ENCODE peak calls at places on chromosome 14, in eight cellular contexts. M is stimulated activated CD8-positive, alpha-beta memory T cell treated with anti-CD3 and anti-CD28 coated beads, Interleukin-7, amount 100 ng/mL, for 1 hour; X is ELR; O is myocyte; S is DND-41; Y is pulmonary artery endothelial cell; E is mesothelial cell of epicardium; J is AG08396. H is an unnamed sample.

GRCh38 chr14:91144425-91145145 is 30.7 kb downstream of the DGLUCY start:
- DNase-seq in X (peak), J (peak), M (no peak), S (no peak), O (no peak), E (no peak), Y (peak), H (peak)

GRCh38 chr14:94158239-94158888 is 15.8 kb upstream of the PPP4R4 start:
- DNase-seq in M (no peak), S (no peak), Y (no peak), O (no peak), E (no peak), J (no peak), X (no peak), H (peak)

GRCh38 chr14:30375280-30375892 is 183.6 kb upstream of the G2E3 start:
- DNase-seq in J (peak), S (peak), O (peak), E (peak), X (peak), Y (peak), M (peak), H (peak)

GRCh38 chr14:67435603-67436002 is 23.6 kb upstream of the PLEK2 start:
- DNase-seq in Y (no peak), X (no peak), E (no peak), O (no peak), S (no peak), J (no peak), M (no peak), H (no peak)

GRCh38 chr14:58282925-58283593 is 15.3 kb upstream of the ARID4A start:
- DNase-seq in X (peak), O (peak), E (no peak), M (no peak), J (no peak), Y (no peak), S (no peak), H (no peak)

GRCh38 chr14:94536836-94537235 is 24.4 kb upstream of the SERPINA4 start:
- DNase-seq in X (peak), O (no peak), J (no peak), S (no peak), E (peak), M (no peak), Y (no peak), H (peak)

GRCh38 chr14:104086661-104087461 is 1.4 kb downstream of the ASPG start:
- DNase-seq in M (no peak), E (no peak), J (no peak), X (no peak), O (no peak), S (no peak), Y (no peak), H (no peak)

GRCh38 chr14:61973981-61974380 is 211.8 kb downstream of the SNAPC1 start:
- DNase-seq in S (no peak), M (no peak), O (peak), X (peak), E (no peak), J (peak), Y (no peak), H (peak)

GRCh38 chr14:83568141-83568540 is 1961.8 kb upstream of the FLRT2 start:
- DNase-seq in X (no peak), Y (no peak), O (no peak), J (no peak), S (no peak), M (no peak), E (no peak), H (no peak)

GRCh38 chr14:75401356-75401755 is 26.5 kb upstream of the JDP2 start:
- DNase-seq in J (peak), M (no peak), X (no peak), E (no peak), O (peak), Y (no peak), S (no peak), H (no peak)

GRCh38 chr14:105500036-105500725 is 9.1 kb downstream of the TEDC1 start:
- DNase-seq in O (no peak), E (no peak), Y (no peak), J (no peak), S (no peak), X (no peak), M (no peak), H (no peak)

GRCh38 chr14:22657861-22658260 is 13.7 kb upstream of the OR6J1 start:
- DNase-seq in S (no peak), Y (peak), M (no peak), O (peak), J (no peak), E (no peak), X (peak), H (peak)

GRCh38 chr14:85333313-85333712 is 196.6 kb upstream of the FLRT2 start:
- DNase-seq in M (no peak), J (peak), E (no peak), O (peak), X (peak), Y (peak), S (peak), H (peak)

GRCh38 chr14:63323148-63323547 is 4.4 kb upstream of the GPHB5 start:
- DNase-seq in S (no peak), E (no peak), Y (peak), X (no peak), M (no peak), O (no peak), J (no peak), H (peak)

GRCh38 chr14:102042699-102043098 is 44.1 kb downstream of the HSP90AA1 start:
- DNase-seq in J (no peak), Y (no peak), O (no peak), M (no peak), E (no peak), S (no peak), X (no peak), H (no peak)

GRCh38 chr14:104600141-104600643 is 4.4 kb downstream of the TMEM179 start:
- DNase-seq in Y (no peak), X (peak), J (peak), E (no peak), M (no peak), S (no peak), O (peak), H (no peak)

GRCh38 chr14:75487155-75487671 is 35.1 kb upstream of the BATF start:
- DNase-seq in M (no peak), O (no peak), S (peak), E (no peak), J (no peak), Y (no peak), X (peak), H (peak)

GRCh38 chr14:100386121-100386520 is 63.0 kb downstream of the SLC25A47 start:
- DNase-seq in J (no peak), S (no peak), Y (no peak), O (no peak), M (no peak), E (no peak), X (peak), H (no peak)

GRCh38 chr14:58298880-58299664 is 717 bp downstream of the ARID4A start:
- DNase-seq in E (peak), X (peak), O (peak), M (peak), J (peak), Y (no peak), S (peak), H (no peak)

GRCh38 chr14:58488550-58488949 is 61.0 kb downstream of the KIAA0586 start:
- DNase-seq in M (no peak), Y (peak), S (no peak), E (no peak), O (peak), J (peak), X (peak), H (peak)